ENCODE peak calls at places on chromosomes 16 and 17, in eight cellular contexts. N, W, D, Y, V, G, E and Z are unnamed samples.

GRCh38 chr16:522320-523096 is 5.0 kb upstream of the CAPN15 start:
- DNase-seq in W (no peak), N (no peak), E (no peak), G (no peak), D (no peak), V (no peak), Y (no peak), Z (no peak)

GRCh38 chr17:80712089-80712488 is 167.5 kb downstream of the RPTOR start:
- DNase-seq in W (no peak), E (no peak), D (no peak), V (no peak), Y (no peak), G (no peak), N (no peak), Z (no peak)

GRCh38 chr17:81151039-81151677 is 14.1 kb upstream of the PVALEF start:
- DNase-seq in Y (no peak), G (no peak), V (no peak), N (no peak), D (no peak), W (no peak), E (no peak), Z (no peak)

GRCh38 chr17:3659541-3660111 is 8.8 kb downstream of the TAX1BP3 start:
- DNase-seq in W (no peak), N (no peak), E (no peak), D (peak), Y (peak), V (peak), G (no peak), Z (no peak)

GRCh38 chr17:79811036-79811887 is 14.4 kb upstream of the CBX8 start:
- DNase-seq in N (no peak), Y (peak), D (peak), G (no peak), E (peak), W (no peak), V (peak), Z (no peak)

GRCh38 chr16:66379571-66379941 is 13.1 kb downstream of the CDH5 start:
- DNase-seq in N (no peak), V (no peak), E (no peak), Y (no peak), W (no peak), G (no peak), D (no peak), Z (no peak)

GRCh38 chr17:68125471-68125870 is 89.9 kb downstream of the KPNA2 start:
- DNase-seq in N (no peak), W (no peak), V (no peak), D (no peak), Y (no peak), E (no peak), G (no peak), Z (no peak)

GRCh38 chr17:38608648-38609047 is 2.9 kb upstream of the SRCIN1 start:
- DNase-seq in E (peak), G (no peak), V (no peak), W (no peak), Y (no peak), D (no peak), N (no peak), Z (no peak)

GRCh38 chr16:87131996-87132345 is 185.2 kb downstream of the C16orf95 start:
- DNase-seq in V (no peak), Y (no peak), D (no peak), G (no peak), E (no peak), N (no peak), W (no peak), Z (no peak)

GRCh38 chr17:14303343-14304221 is 2.7 kb downstream of the HS3ST3B1 start:
- DNase-seq in V (no peak), E (no peak), N (no peak), D (peak), G (peak), Y (no peak), W (no peak), Z (peak)

GRCh38 chr17:77145635-77146632 is 5.2 kb downstream of the SEC14L1 start:
- DNase-seq in Y (no peak), N (no peak), V (peak), W (no peak), D (peak), G (no peak), E (peak), Z (peak)

GRCh38 chr16:5012887-5013286 is 20.8 kb downstream of the NAGPA start:
- DNase-seq in V (no peak), G (no peak), N (no peak), W (no peak), D (no peak), Y (no peak), E (no peak), Z (no peak)

GRCh38 chr17:79891113-79891730 is 52.0 kb upstream of the CBX4 start:
- DNase-seq in N (no peak), W (no peak), Y (no peak), G (no peak), D (no peak), E (no peak), V (no peak), Z (no peak)

GRCh38 chr16:86581458-86581857 is 3.1 kb downstream of the FOXL1 start:
- DNase-seq in V (no peak), N (no peak), W (no peak), Y (no peak), G (no peak), D (no peak), E (no peak), Z (no peak)

GRCh38 chr16:5916711-5917191 is 819.2 kb upstream of the EEF2KMT start:
- DNase-seq in G (no peak), N (no peak), E (no peak), Y (no peak), V (no peak), D (no peak), W (no peak), Z (no peak)

GRCh38 chr17:74545456-74546230 is at the start of gene CD300C:
- DNase-seq in V (peak), W (no peak), D (no peak), Y (no peak), E (no peak), G (no peak), N (no peak), Z (no peak)

GRCh38 chr17:80511222-80512180 is 33.1 kb upstream of the RPTOR start:
- DNase-seq in N (no peak), V (no peak), W (no peak), Y (no peak), D (no peak), G (no peak), E (no peak), Z (no peak)

GRCh38 chr16:73031155-73031866 is 16.6 kb downstream of the ZFHX3 start:
- DNase-seq in G (no peak), D (no peak), Y (no peak), N (no peak), W (no peak), E (no peak), V (peak), Z (no peak)